ENCODE peak calls at places on chromosomes 7 and 10, in eight cellular contexts. One of them, this sample, is unnamed.

GRCh38 chr7:12696001-12696400 is 8.6 kb downstream of the ARL4A start:
- DNase-seq in T-helper 17 cell: no peak
- DNase-seq in stimulated activated CD4-positive, alpha-beta T cell treated with anti-CD3 and anti-CD28 coated beads, Interleukin-4, amount 100 ng/mL, for 1 hour: no peak
- DNase-seq in ACHN: no peak
- DNase-seq in dorsolateral prefrontal cortex: no peak
- DNase-seq in left ventricle myocardium superior: no peak
- DNase-seq in iris pigment epithelial cell: no peak
- DNase-seq in T-helper 1 cell: no peak
- DNase-seq in this sample: no peak

GRCh38 chr10:124213471-124213870 is 120.1 kb upstream of the CHST15 start:
- DNase-seq in stimulated activated CD4-positive, alpha-beta T cell treated with anti-CD3 and anti-CD28 coated beads, Interleukin-4, amount 100 ng/mL, for 1 hour: no peak
- DNase-seq in dorsolateral prefrontal cortex: no peak
- DNase-seq in T-helper 1 cell: no peak
- DNase-seq in left ventricle myocardium superior: no peak
- DNase-seq in T-helper 17 cell: no peak
- DNase-seq in iris pigment epithelial cell: no peak
- DNase-seq in ACHN: no peak
- DNase-seq in this sample: no peak

GRCh38 chr10:130484912-130485180 is 348.7 kb downstream of the GLRX3 start:
- DNase-seq in T-helper 1 cell: no peak
- DNase-seq in iris pigment epithelial cell: no peak
- DNase-seq in left ventricle myocardium superior: no peak
- DNase-seq in T-helper 17 cell: no peak
- DNase-seq in stimulated activated CD4-positive, alpha-beta T cell treated with anti-CD3 and anti-CD28 coated beads, Interleukin-4, amount 100 ng/mL, for 1 hour: no peak
- DNase-seq in ACHN: no peak
- DNase-seq in dorsolateral prefrontal cortex: no peak
- DNase-seq in this sample: no peak

GRCh38 chr7:72751978-72752377 is 76.0 kb downstream of the TYW1B start:
- DNase-seq in T-helper 1 cell: no peak
- DNase-seq in left ventricle myocardium superior: no peak
- DNase-seq in dorsolateral prefrontal cortex: no peak
- DNase-seq in ACHN: peak; percentile 24
- DNase-seq in iris pigment epithelial cell: no peak
- DNase-seq in T-helper 17 cell: no peak
- DNase-seq in stimulated activated CD4-positive, alpha-beta T cell treated with anti-CD3 and anti-CD28 coated beads, Interleukin-4, amount 100 ng/mL, for 1 hour: no peak
- DNase-seq in this sample: no peak

GRCh38 chr7:26365077-26365896 is 73.6 kb downstream of the SNX10 start:
- DNase-seq in dorsolateral prefrontal cortex: no peak
- DNase-seq in stimulated activated CD4-positive, alpha-beta T cell treated with anti-CD3 and anti-CD28 coated beads, Interleukin-4, amount 100 ng/mL, for 1 hour: no peak
- DNase-seq in ACHN: peak; percentile 86
- DNase-seq in T-helper 1 cell: peak; percentile 19
- DNase-seq in iris pigment epithelial cell: peak; percentile 74
- DNase-seq in left ventricle myocardium superior: no peak
- DNase-seq in T-helper 17 cell: no peak
- DNase-seq in this sample: peak; percentile 62

GRCh38 chr7:26857534-26858228 is 6.7 kb downstream of the SKAP2 start:
- DNase-seq in left ventricle myocardium superior: no peak
- DNase-seq in dorsolateral prefrontal cortex: peak; percentile 33
- DNase-seq in ACHN: peak; percentile 77
- DNase-seq in iris pigment epithelial cell: peak; percentile 3
- DNase-seq in T-helper 1 cell: no peak
- DNase-seq in T-helper 17 cell: no peak
- DNase-seq in stimulated activated CD4-positive, alpha-beta T cell treated with anti-CD3 and anti-CD28 coated beads, Interleukin-4, amount 100 ng/mL, for 1 hour: no peak
- DNase-seq in this sample: peak; percentile 29

GRCh38 chr7:142194201-142194600 is 63.7 kb downstream of the PRSS58 start:
- DNase-seq in stimulated activated CD4-positive, alpha-beta T cell treated with anti-CD3 and anti-CD28 coated beads, Interleukin-4, amount 100 ng/mL, for 1 hour: no peak
- DNase-seq in iris pigment epithelial cell: no peak
- DNase-seq in ACHN: no peak
- DNase-seq in dorsolateral prefrontal cortex: no peak
- DNase-seq in T-helper 17 cell: no peak
- DNase-seq in T-helper 1 cell: no peak
- DNase-seq in left ventricle myocardium superior: no peak
- DNase-seq in this sample: no peak

GRCh38 chr10:1432161-1432560 is 305.2 kb downstream of the ADARB2 start:
- DNase-seq in left ventricle myocardium superior: no peak
- DNase-seq in T-helper 1 cell: no peak
- DNase-seq in stimulated activated CD4-positive, alpha-beta T cell treated with anti-CD3 and anti-CD28 coated beads, Interleukin-4, amount 100 ng/mL, for 1 hour: no peak
- DNase-seq in ACHN: no peak
- DNase-seq in dorsolateral prefrontal cortex: no peak
- DNase-seq in T-helper 17 cell: no peak
- DNase-seq in iris pigment epithelial cell: no peak
- DNase-seq in this sample: no peak

GRCh38 chr7:2637505-2638223 is 5.9 kb downstream of the TTYH3 start:
- DNase-seq in dorsolateral prefrontal cortex: no peak
- DNase-seq in T-helper 1 cell: no peak
- DNase-seq in stimulated activated CD4-positive, alpha-beta T cell treated with anti-CD3 and anti-CD28 coated beads, Interleukin-4, amount 100 ng/mL, for 1 hour: no peak
- DNase-seq in ACHN: no peak
- DNase-seq in iris pigment epithelial cell: no peak
- DNase-seq in T-helper 17 cell: no peak
- DNase-seq in left ventricle myocardium superior: peak; percentile 74
- DNase-seq in this sample: peak; percentile 75

GRCh38 chr10:11581213-11581612 is 30.2 kb downstream of the USP6NL start:
- DNase-seq in T-helper 1 cell: no peak
- DNase-seq in iris pigment epithelial cell: peak; percentile 47
- DNase-seq in T-helper 17 cell: no peak
- DNase-seq in stimulated activated CD4-positive, alpha-beta T cell treated with anti-CD3 and anti-CD28 coated beads, Interleukin-4, amount 100 ng/mL, for 1 hour: no peak
- DNase-seq in dorsolateral prefrontal cortex: no peak
- DNase-seq in ACHN: no peak
- DNase-seq in left ventricle myocardium superior: no peak
- DNase-seq in this sample: no peak

GRCh38 chr10:66928000-66928770 is 2.3 kb downstream of the LRRTM3 start:
- DNase-seq in T-helper 1 cell: no peak
- DNase-seq in left ventricle myocardium superior: peak; percentile 32
- DNase-seq in dorsolateral prefrontal cortex: peak; percentile 70
- DNase-seq in iris pigment epithelial cell: peak; percentile 20
- DNase-seq in T-helper 17 cell: no peak
- DNase-seq in stimulated activated CD4-positive, alpha-beta T cell treated with anti-CD3 and anti-CD28 coated beads, Interleukin-4, amount 100 ng/mL, for 1 hour: no peak
- DNase-seq in ACHN: no peak
- DNase-seq in this sample: peak; percentile 32

This sample was measured in upper lobe of left lung.